ENCODE peak calls at places on chromosome X, in five cellular contexts. One of them, this sample, is unnamed.

GRCh38 chrX:110394653-110395052 is 36.0 kb downstream of the RTL9 start:
- DNase-seq in neuronal stem cell: no peak
- DNase-seq in mesenchymal stem cell: peak
- DNase-seq in H1: no peak
- DNase-seq in IMR-90: peak
- DNase-seq in this sample: no peak

GRCh38 chrX:79117078-79117477 is 27.4 kb upstream of the GPR174 start:
- DNase-seq in neuronal stem cell: no peak
- DNase-seq in mesenchymal stem cell: no peak
- DNase-seq in H1: no peak
- DNase-seq in IMR-90: no peak
- DNase-seq in this sample: no peak

GRCh38 chrX:101219116-101219839 is at the start of gene DRP2:
- DNase-seq in neuronal stem cell: no peak
- DNase-seq in mesenchymal stem cell: peak
- DNase-seq in H1: no peak
- DNase-seq in IMR-90: peak
- DNase-seq in this sample: no peak

GRCh38 chrX:39907964-39908616 is 189.7 kb downstream of the BCOR start:
- DNase-seq in neuronal stem cell: no peak
- DNase-seq in mesenchymal stem cell: peak
- DNase-seq in H1: no peak
- DNase-seq in IMR-90: peak
- DNase-seq in this sample: peak

GRCh38 chrX:126272795-126273497 is 106.9 kb upstream of the DCAF12L2 start:
- DNase-seq in neuronal stem cell: no peak
- DNase-seq in mesenchymal stem cell: no peak
- DNase-seq in H1: no peak
- DNase-seq in IMR-90: no peak
- DNase-seq in this sample: peak

GRCh38 chrX:12579311-12579710 is 211.9 kb upstream of the PRPS2 start:
- DNase-seq in neuronal stem cell: no peak
- DNase-seq in mesenchymal stem cell: no peak
- DNase-seq in H1: no peak
- DNase-seq in IMR-90: no peak
- DNase-seq in this sample: no peak

GRCh38 chrX:34848281-34848680 is 94.3 kb upstream of the FAM47B start:
- DNase-seq in neuronal stem cell: no peak
- DNase-seq in mesenchymal stem cell: no peak
- DNase-seq in H1: no peak
- DNase-seq in IMR-90: peak
- DNase-seq in this sample: no peak

GRCh38 chrX:129523076-129524055 is at the start of gene SMARCA1:
- DNase-seq in neuronal stem cell: peak
- DNase-seq in mesenchymal stem cell: peak
- DNase-seq in H1: no peak
- DNase-seq in IMR-90: peak
- DNase-seq in this sample: peak

GRCh38 chrX:31227250-31227649 is 155.4 kb upstream of the FTHL17 start:
- DNase-seq in neuronal stem cell: no peak
- DNase-seq in mesenchymal stem cell: no peak
- DNase-seq in H1: no peak
- DNase-seq in IMR-90: peak
- DNase-seq in this sample: no peak

GRCh38 chrX:85108165-85108564 is 104.5 kb downstream of the APOOL start:
- DNase-seq in neuronal stem cell: no peak
- DNase-seq in mesenchymal stem cell: no peak
- DNase-seq in H1: no peak
- DNase-seq in IMR-90: no peak
- DNase-seq in this sample: no peak

GRCh38 chrX:71282514-71283408 is 674 bp upstream of the NONO start:
- DNase-seq in neuronal stem cell: peak
- DNase-seq in mesenchymal stem cell: no peak
- DNase-seq in H1: no peak
- DNase-seq in IMR-90: peak
- DNase-seq in this sample: peak

GRCh38 chrX:66889418-66889817 is 250.5 kb upstream of the EDA2R start:
- DNase-seq in neuronal stem cell: no peak
- DNase-seq in mesenchymal stem cell: no peak
- DNase-seq in H1: no peak
- DNase-seq in IMR-90: no peak
- DNase-seq in this sample: no peak

GRCh38 chrX:103513067-103513466 is 6.2 kb downstream of the RAB40A start:
- DNase-seq in neuronal stem cell: no peak
- DNase-seq in mesenchymal stem cell: no peak
- DNase-seq in H1: no peak
- DNase-seq in IMR-90: no peak
- DNase-seq in this sample: no peak

GRCh38 chrX:70041993-70042392 is 7.7 kb downstream of the AWAT2 start:
- DNase-seq in neuronal stem cell: no peak
- DNase-seq in mesenchymal stem cell: no peak
- DNase-seq in H1: no peak
- DNase-seq in IMR-90: no peak
- DNase-seq in this sample: no peak

GRCh38 chrX:68490644-68491043 is 8.2 kb upstream of the YIPF6 start:
- DNase-seq in neuronal stem cell: no peak
- DNase-seq in mesenchymal stem cell: peak
- DNase-seq in H1: no peak
- DNase-seq in IMR-90: peak
- DNase-seq in this sample: peak

GRCh38 chrX:20681691-20682090 is 415.0 kb upstream of the RPS6KA3 start:
- DNase-seq in neuronal stem cell: no peak
- DNase-seq in mesenchymal stem cell: no peak
- DNase-seq in H1: no peak
- DNase-seq in IMR-90: no peak
- DNase-seq in this sample: no peak

DNA sequence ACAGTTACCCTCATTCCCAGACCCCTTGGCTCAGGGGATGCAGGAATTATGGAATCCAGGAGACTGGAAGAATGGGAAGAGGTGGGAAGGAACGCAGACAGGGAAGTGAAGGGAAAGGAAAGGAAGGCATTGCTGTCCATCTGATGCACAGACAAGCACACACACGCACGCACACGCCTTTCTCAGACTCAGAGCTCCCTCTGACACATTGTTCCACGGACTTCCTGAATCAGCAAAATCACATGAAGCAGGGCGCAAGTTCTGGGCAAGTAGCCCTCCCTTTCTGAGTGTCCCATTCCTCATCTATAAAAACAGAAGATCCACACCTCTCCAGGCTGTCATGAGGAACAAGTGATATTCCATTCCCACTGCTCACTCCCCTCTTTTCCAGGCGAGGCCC is 13.2 kb downstream of the IQSEC2 start:
- DNase-seq in neuronal stem cell: no peak
- DNase-seq in mesenchymal stem cell: no peak
- DNase-seq in H1: no peak
- DNase-seq in IMR-90: no peak
- DNase-seq in this sample: no peak
- H3K23ac ChIP-seq in neuronal stem cell: no peak
- H3K23ac ChIP-seq in mesenchymal stem cell: no peak
- H3K23ac ChIP-seq in H1: no peak
- H3K23ac ChIP-seq in IMR-90: no peak
- H3K23ac ChIP-seq in this sample: no peak

DNA sequence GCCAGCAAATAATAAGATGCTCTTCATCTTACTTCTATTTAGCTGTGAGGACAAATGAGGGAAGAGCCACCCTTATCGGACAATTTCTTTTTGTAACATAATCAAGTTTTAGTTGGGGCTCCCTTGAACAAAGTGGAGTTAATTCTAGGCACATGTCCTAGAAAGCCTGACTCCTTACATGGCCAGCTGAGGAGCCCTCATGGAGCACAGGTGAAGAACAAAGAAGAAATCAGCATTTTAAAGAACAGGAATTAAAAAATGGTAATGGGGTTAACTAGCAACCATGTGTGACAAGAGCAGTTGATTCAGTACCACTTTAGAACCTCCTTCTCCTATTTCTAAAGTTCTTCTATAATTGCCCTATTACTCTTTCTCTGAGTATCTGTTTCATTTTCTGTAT is 15.9 kb downstream of the GPR82 start:
- DNase-seq in neuronal stem cell: no peak
- DNase-seq in mesenchymal stem cell: no peak
- DNase-seq in H1: no peak
- DNase-seq in IMR-90: no peak
- DNase-seq in this sample: no peak
- H3K4me3 ChIP-seq in neuronal stem cell: no peak
- H3K4me3 ChIP-seq in mesenchymal stem cell: no peak
- H3K4me3 ChIP-seq in H1: no peak
- H3K4me3 ChIP-seq in IMR-90: no peak
- H3K4me3 ChIP-seq in this sample: no peak

DNA sequence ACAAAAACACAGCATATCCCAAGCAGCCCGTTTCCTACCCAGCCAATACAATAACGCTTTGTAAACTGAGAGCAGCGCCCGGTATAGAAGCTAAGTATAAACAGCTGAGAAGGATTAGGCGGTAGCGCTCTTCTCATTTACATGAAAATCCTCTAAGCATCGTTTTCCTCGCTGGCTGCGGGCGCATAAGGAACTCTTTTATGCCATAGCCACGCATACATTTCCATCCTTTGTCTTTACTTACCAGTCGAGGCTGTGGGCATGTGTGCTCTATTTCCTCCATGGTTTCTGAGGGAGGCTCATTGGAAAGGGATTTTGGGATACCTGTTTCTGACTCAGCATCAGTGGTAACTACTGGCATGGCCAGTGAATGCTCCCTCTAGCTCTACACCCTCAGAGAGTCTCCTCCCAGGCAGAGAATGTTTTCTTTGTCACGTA is 383 bp downstream of the PCYT1B start:
- DNase-seq in neuronal stem cell: peak
- DNase-seq in mesenchymal stem cell: peak
- DNase-seq in H1: peak
- DNase-seq in IMR-90: no peak
- DNase-seq in this sample: no peak
- H3K23ac ChIP-seq in neuronal stem cell: no peak
- H3K23ac ChIP-seq in mesenchymal stem cell: no peak
- H3K23ac ChIP-seq in H1: no peak
- H3K23ac ChIP-seq in IMR-90: no peak
- H3K23ac ChIP-seq in this sample: no peak

DNA sequence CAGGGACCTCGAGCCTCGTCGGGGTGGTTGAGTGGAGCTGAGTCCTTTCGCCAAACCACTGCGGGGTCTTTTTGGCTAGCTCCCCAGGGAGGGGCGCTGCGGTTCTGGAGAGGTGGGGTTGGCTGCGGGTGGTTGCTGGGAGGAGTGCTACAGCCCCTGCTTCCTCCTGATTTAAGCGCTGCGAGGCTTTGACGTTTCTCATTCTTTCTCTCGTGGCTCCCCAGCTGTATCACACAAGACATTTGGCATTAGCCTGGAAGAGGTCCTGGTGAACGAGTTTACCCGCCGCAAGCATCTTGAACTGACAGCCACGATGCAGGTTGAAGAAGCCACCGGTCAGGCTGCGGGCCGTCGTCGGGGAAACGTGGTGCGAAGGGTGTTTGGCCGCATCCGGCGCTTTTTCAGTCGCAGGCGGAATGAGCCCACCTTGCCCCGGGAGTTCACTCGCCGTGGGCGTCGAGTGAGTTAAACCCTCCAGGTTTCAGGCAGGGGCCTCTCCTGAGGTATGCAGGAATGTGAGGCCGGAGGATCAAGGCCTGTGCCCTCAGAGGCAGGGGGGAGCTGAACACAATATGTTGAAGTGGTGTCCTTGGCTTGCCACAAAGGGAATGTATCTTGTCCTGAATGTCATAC is 25.5 kb downstream of the ARHGAP36 start:
- DNase-seq in neuronal stem cell: no peak
- DNase-seq in mesenchymal stem cell: no peak
- DNase-seq in H1: no peak
- DNase-seq in IMR-90: no peak
- DNase-seq in this sample: peak
- H3K4me3 ChIP-seq in neuronal stem cell: no peak
- H3K4me3 ChIP-seq in mesenchymal stem cell: no peak
- H3K4me3 ChIP-seq in H1: peak
- H3K4me3 ChIP-seq in IMR-90: no peak
- H3K4me3 ChIP-seq in this sample: no peak